ENCODE peak calls at places on chromosome 1, in four cellular contexts. J is fibroblast of mammary gland, G is HL-60, U is fibroblast of lung. B is an unnamed sample.

GRCh38 chr1:15304708-15305326 is 57.8 kb downstream of the FHAD1 start:
- DNase-seq in J (peak; percentile 49), G (peak; percentile 32), U (peak; percentile 44), B (peak; percentile 57)

GRCh38 chr1:4088676-4089075 is 188.6 kb upstream of the C1orf174 start:
- DNase-seq in J (no peak), G (no peak), U (no peak), B (no peak)

GRCh38 chr1:39293375-39294070 is 89.0 kb downstream of the MACF1 start:
- DNase-seq in J (no peak), G (no peak), U (no peak), B (no peak)

GRCh38 chr1:163737261-163737660 is 415.5 kb downstream of the NUF2 start:
- DNase-seq in J (no peak), G (no peak), U (no peak), B (no peak)

GRCh38 chr1:206713070-206713469 is 28.4 kb downstream of the MAPKAPK2 start:
- DNase-seq in J (no peak), G (no peak), U (no peak), B (no peak)

GRCh38 chr1:228037401-228038386 is 30.9 kb downstream of the WNT3A start:
- DNase-seq in J (peak; percentile 9), G (no peak), U (no peak), B (peak; percentile 40)

GRCh38 chr1:11701981-11702803 is 10.7 kb downstream of the DRAXIN start:
- DNase-seq in J (no peak), G (no peak), U (no peak), B (no peak)

GRCh38 chr1:245961137-245961540 is 545.9 kb downstream of the SMYD3 start:
- DNase-seq in J (peak; percentile 60), G (no peak), U (peak; percentile 53), B (peak; percentile 64)

GRCh38 chr1:32806910-32807523 is 10.1 kb downstream of the YARS1 start:
- DNase-seq in J (no peak), G (no peak), U (no peak), B (peak; percentile 79)

B was measured in choroid plexus epithelial cell.